ENCODE peak calls at places on chromosome 1, in five cellular contexts. V is A549, N is heart left ventricle, I is HCT116, H is stomach. Q is an unnamed sample.
A peak's percentile ranks its signal among the peaks of the same experiment; 100 is the strongest.

GRCh38 chr1:30511563-30512252 is 211.7 kb downstream of the MATN1 start:
- DNase-seq in I (no peak), H (peak; percentile 11), N (no peak), V (peak; percentile 54), Q (no peak)

GRCh38 chr1:6157528-6158174 is 22.5 kb downstream of the CHD5 start:
- DNase-seq in N (no peak), V (peak; percentile 71), I (peak; percentile 75), H (no peak), Q (no peak)

GRCh38 chr1:99621340-99621901 is 24.5 kb upstream of the PALMD start:
- DNase-seq in V (no peak), N (no peak), I (no peak), H (no peak), Q (no peak)

GRCh38 chr1:182357913-182358312 is 33.7 kb downstream of the GLUL start:
- DNase-seq in V (no peak), H (no peak), I (no peak), N (no peak), Q (no peak)

GRCh38 chr1:201761871-201762270 is 67.1 kb upstream of the IPO9 start:
- DNase-seq in I (no peak), H (no peak), V (no peak), N (no peak), Q (no peak)

GRCh38 chr1:54602559-54602958 is 20.8 kb downstream of the FAM151A start:
- DNase-seq in V (no peak), H (no peak), N (peak; percentile 59), I (no peak), Q (no peak)

GRCh38 chr1:46718340-46718726 is 581 bp downstream of the EFCAB14 start:
- DNase-seq in I (no peak), V (no peak), N (no peak), H (no peak), Q (no peak)

GRCh38 chr1:20483833-20484525 is 2.0 kb downstream of the CAMK2N1 start:
- DNase-seq in I (no peak), V (peak; percentile 43), H (no peak), N (no peak), Q (no peak)

GRCh38 chr1:77757066-77757584 is 2.5 kb downstream of the USP33 start:
- DNase-seq in H (no peak), I (no peak), N (no peak), V (no peak), Q (no peak)

GRCh38 chr1:196951711-196952394 is 8.3 kb downstream of the CFHR2 start:
- DNase-seq in H (no peak), N (no peak), V (no peak), I (no peak), Q (no peak)

GRCh38 chr1:33255347-33256311 is 663 bp upstream of the ZNF362 start:
- DNase-seq in H (peak; percentile 80), I (peak; percentile 83), V (peak; percentile 85), N (peak; percentile 86), Q (peak; percentile 58)

GRCh38 chr1:17404820-17405219 is 32.8 kb downstream of the PADI6 start:
- DNase-seq in H (no peak), I (no peak), N (no peak), V (no peak), Q (no peak)

GRCh38 chr1:17409391-17409811 is 30.1 kb downstream of the RCC2 start:
- DNase-seq in H (peak; percentile 75), I (no peak), N (no peak), V (no peak), Q (peak; percentile 19)

GRCh38 chr1:17403081-17403480 is 31.1 kb downstream of the PADI6 start:
- DNase-seq in H (no peak), V (no peak), N (no peak), I (no peak), Q (no peak)

GRCh38 chr1:17404034-17404671 is 32.2 kb downstream of the PADI6 start:
- DNase-seq in N (no peak), I (no peak), H (no peak), V (no peak), Q (no peak)

DNA sequence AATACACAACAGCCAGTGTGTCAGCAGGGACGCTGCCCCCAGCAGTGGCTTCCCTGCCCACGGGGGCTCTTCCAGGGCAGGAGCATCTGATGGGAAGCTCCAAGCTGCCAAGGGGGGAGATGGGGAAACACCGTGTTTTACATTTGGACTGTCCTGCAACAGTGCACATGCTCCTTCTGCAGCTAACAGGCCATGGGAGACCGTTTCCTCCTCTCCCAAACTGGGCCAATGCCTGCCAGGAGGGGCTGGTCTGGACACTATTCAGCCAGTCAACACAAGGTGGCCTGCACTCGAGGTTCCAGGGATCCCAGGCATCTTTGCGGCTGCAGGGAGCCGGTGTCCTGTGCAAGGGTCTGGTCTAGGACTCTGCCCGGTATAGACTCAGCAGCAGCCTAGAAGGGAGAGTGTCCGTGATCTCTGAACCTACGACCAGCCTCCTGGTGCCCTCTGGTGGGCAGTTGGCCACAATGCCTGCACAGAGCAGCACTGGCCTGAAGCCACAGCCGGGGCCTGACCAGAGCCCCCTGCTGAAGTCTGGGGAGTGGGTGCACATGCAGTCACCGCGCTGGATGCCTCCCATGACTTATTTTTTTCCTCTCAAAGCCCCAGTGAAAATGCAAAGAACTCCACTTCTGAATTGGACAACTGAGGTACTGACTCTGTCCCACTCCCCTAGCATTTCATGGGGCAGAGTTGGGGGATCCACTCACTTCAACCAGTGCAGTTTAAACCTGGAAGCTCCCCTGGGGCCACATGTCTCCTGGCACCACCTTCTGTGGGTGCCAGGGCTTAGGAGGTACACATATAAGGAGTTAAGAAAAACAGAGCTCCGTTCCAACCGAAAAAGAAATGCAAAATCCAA is 33.3 kb downstream of the RCC2 start:
- DNase-seq in V (peak; percentile 62), N (peak; percentile 79), H (peak; percentile 63), I (peak; percentile 22), Q (peak; percentile 68)
- TF ChIP-seq POLR2A in V (no peak), N (no peak), H (no peak), I (no peak), Q (no peak)

DNA sequence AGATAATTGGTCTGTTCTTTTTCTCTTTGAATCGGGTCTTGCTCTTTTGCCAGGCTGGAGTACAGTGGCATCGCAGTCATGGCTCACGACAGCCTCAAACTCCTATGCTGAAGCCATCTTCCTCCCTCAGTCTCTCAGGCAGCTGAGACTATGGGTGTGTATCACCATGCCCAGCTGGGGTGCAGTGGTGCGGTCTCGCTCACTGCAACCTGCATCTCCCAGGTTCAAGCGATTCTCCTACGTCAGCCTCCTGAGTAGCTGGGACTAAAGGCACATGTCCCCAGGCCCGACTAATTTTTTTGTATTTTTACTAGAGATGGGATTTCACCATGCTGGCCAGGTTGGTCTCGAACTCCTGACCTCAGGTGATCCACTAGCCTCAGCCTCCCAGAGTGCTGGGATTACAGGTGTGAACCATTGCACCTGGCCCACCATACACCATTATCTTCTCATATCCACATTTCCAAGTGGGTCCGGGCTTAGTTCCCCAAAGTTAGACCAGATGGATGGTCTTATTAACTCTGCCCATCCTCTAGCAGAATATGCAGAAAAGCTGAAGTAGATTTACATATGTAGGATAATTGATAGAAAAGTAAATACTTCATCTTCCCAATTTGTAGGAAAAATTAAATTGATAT is 13.1 kb downstream of the CCDC17 start:
- DNase-seq in H (no peak), I (no peak), N (no peak), V (no peak), Q (no peak)
- TF ChIP-seq POLR2A in H (no peak), I (no peak), N (no peak), V (no peak), Q (no peak)

DNA sequence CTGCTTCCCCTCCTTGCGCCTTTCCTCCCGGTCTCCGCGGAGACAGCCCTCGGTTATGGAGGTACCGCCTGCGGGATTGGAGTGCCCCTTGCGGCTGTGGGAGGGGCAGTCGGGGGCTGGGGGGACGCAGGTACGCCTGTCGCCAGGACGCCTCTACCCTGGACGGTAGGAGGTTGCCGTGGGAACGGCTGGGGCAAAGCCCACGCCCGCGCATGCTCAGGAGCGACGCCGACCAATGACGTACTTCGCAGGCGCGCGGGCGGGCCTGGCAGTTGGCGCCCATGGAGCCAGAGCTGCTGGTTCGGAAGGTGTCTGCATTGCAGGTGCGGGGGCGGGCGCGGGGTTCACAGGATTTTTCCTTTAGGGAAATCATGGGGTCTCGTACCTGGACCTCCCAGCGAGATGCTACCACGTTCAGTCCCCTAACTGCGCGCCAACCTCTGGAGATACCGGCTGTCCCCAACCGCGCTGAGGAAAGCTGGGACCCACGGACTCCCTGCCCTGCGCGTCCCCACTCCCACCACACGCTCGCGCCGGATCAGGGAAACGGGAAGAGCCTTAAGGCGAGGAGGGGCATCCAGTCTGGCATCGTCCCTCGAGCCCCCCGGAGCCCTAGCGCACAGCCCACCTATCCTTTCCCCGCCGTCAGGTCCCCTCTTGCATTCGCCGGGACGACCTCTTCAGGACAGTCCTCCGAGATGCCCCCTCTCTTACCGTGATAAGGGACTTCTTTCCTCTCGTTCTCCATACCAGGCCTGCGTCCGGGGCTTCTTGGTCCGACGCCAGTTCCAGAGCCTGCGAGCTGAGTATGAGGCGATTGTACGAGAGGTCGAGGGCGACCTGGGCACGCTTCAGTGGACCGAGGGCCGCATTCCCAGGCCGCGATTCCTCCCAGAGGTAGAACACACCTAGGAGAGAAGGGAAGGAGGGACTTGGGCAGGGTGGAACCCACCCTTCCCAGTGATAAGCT is at the start of gene IQCC:
- DNase-seq in H (peak; percentile 89), N (peak; percentile 92), I (peak; percentile 65), V (peak; percentile 81), Q (peak; percentile 91)
- TF ChIP-seq POLR2A in H (no peak), N (no peak), I (peak; percentile 44), V (peak; percentile 57), Q (peak; percentile 90)

GRCh38 chr1:185044981-185045792 is at the start of gene RNF2:
- DNase-seq in H (peak; percentile 80), V (peak; percentile 75), N (peak; percentile 92), I (peak; percentile 43), Q (peak; percentile 91)
- TF ChIP-seq POLR2A in H (no peak), V (peak; percentile 34), N (no peak), I (peak; percentile 53), Q (peak; percentile 44)

GRCh38 chr1:230114245-230114651 is 47.2 kb downstream of the GALNT2 start:
- DNase-seq in H (no peak), I (no peak), N (no peak), V (no peak), Q (no peak)

GRCh38 chr1:230112782-230113181 is 45.7 kb downstream of the GALNT2 start:
- DNase-seq in I (no peak), N (no peak), V (no peak), H (no peak), Q (no peak)

GRCh38 chr1:230113230-230113604 is 46.2 kb downstream of the GALNT2 start:
- DNase-seq in H (no peak), V (no peak), N (no peak), I (no peak), Q (no peak)

GRCh38 chr1:230112131-230112701 is 45.2 kb downstream of the GALNT2 start:
- DNase-seq in N (no peak), V (no peak), H (no peak), I (no peak), Q (peak; percentile 44)

DNA sequence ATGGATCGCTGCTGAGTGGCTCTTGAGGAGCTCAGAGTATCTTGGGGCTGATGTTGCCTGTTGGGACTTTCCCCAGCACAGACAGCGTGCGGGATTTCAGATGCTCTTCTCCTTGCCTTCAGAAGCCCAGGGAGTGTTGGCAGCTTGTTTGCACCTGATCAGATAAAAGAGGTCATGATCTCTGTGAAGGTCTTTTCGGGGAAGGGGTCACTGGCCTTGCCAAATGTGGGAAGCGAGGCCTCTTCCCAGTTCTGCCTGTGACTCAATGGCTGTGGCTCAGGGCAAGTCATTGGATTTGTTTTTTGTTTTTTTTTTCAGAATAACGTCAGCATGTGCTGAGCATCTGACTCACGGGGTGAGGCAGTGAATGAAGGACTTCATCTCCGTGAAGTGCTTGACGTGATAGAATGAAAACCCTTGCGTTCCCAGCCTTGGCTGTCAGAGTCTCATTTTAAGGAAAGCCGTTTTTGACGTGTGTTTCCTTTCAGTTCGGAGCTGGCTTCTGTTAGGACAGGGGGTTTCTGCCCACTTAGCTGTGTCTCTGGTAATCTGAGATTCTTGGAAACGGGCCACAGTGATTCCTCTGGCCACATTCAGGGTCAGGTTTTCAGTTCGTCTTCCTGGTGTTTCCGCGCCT is 46.7 kb downstream of the GALNT2 start:
- DNase-seq in H (no peak), V (peak; percentile 55), N (no peak), I (no peak), Q (no peak)
- TF ChIP-seq POLR2A in H (no peak), V (no peak), N (no peak), I (no peak), Q (no peak)

Q was measured in erythroblast.